ENCODE peak calls at places on chromosomes 6 and 20, in six cellular contexts. Y is cardiac fibroblast, L is adrenal gland, Z is OCI-LY7, V is psoas muscle, T is AG10803. A is an unnamed sample.

GRCh38 chr6:30820196-30820595 is 64.1 kb upstream of the DDR1 start:
- DNase-seq in Y (peak), L (no peak), Z (no peak), V (peak), T (peak), A (no peak)

GRCh38 chr6:56856036-56856580 is 98.8 kb upstream of the BEND6 start:
- DNase-seq in Y (no peak), L (no peak), Z (no peak), V (no peak), T (no peak), A (no peak)

GRCh38 chr20:62588458-62589149 is 53.7 kb upstream of the SLCO4A1 start:
- DNase-seq in Y (peak), L (no peak), Z (no peak), V (no peak), T (no peak), A (no peak)

GRCh38 chr6:30555428-30556005 is 772 bp downstream of the GNL1 start:
- DNase-seq in Y (peak), L (peak), Z (peak), V (peak), T (peak), A (no peak)

GRCh38 chr6:139062921-139063320 is 34.4 kb downstream of the ABRACL start:
- DNase-seq in Y (no peak), L (no peak), Z (no peak), V (no peak), T (peak), A (no peak)

GRCh38 chr6:21987501-21987957 is 309.3 kb downstream of the PRL start:
- DNase-seq in Y (peak), L (peak), Z (no peak), V (peak), T (peak), A (peak)

GRCh38 chr20:13800728-13801134 is 15.9 kb downstream of the NDUFAF5 start:
- DNase-seq in Y (peak), L (peak), Z (no peak), V (peak), T (peak), A (no peak)

GRCh38 chr6:26304213-26305096 is 60.5 kb upstream of the BTN3A2 start:
- DNase-seq in Y (peak), L (peak), Z (peak), V (peak), T (peak), A (peak)

GRCh38 chr6:39617520-39617919 is 107.7 kb downstream of the KIF6 start:
- DNase-seq in Y (no peak), L (no peak), Z (no peak), V (no peak), T (no peak), A (no peak)

GRCh38 chr20:1264727-1265126 is 1.4 kb upstream of the SNPH start:
- DNase-seq in Y (no peak), L (no peak), Z (no peak), V (no peak), T (no peak), A (no peak)

GRCh38 chr20:38435555-38435939 is 419 bp upstream of the SNHG17 start:
- DNase-seq in Y (peak), L (no peak), Z (no peak), V (no peak), T (peak), A (no peak)

GRCh38 chr6:63941747-63942470 is 306.3 kb downstream of the PHF3 start:
- DNase-seq in Y (peak), L (no peak), Z (no peak), V (no peak), T (no peak), A (no peak)

GRCh38 chr6:15642276-15642675 is 20.6 kb downstream of the DTNBP1 start:
- DNase-seq in Y (no peak), L (no peak), Z (peak), V (no peak), T (no peak), A (no peak)
- TF ChIP-seq CTCF in Y (peak), L (no peak), Z (peak), V (no peak), T (peak), A (peak)

DNA sequence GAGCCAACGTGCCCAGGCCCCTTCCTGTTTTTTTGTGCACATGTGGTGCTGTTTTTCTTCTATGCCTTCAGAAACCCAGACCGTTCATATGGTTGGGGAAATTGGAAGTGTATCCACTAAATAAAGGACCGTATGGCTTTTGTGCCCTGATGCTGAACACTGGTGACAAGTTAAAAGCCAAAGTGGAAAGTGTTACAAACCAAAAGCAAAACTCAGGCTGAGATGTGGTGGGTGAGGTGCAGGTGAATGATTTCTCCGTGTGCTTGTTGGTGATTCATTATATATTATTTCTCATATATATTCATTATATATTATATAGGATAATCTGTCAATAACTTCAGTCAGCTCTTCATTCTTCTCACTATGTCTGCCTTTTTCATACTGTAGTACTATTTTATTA is 148.6 kb downstream of the SOBP start:
- DNase-seq in Y (no peak), L (no peak), Z (no peak), V (no peak), T (no peak), A (no peak)
- H3K4me3 ChIP-seq in Y (no peak), L (no peak), Z (no peak), V (no peak), T (no peak), A (no peak)

GRCh38 chr6:126662966-126663365 is 323.1 kb downstream of the CENPW start:
- DNase-seq in Y (no peak), L (no peak), Z (no peak), V (no peak), T (peak), A (no peak)

GRCh38 chr6:126660376-126660775 is 320.5 kb downstream of the CENPW start:
- DNase-seq in Y (no peak), L (no peak), Z (no peak), V (no peak), T (no peak), A (no peak)

GRCh38 chr6:126661646-126662045 is 321.7 kb downstream of the CENPW start:
- DNase-seq in Y (peak), L (no peak), Z (no peak), V (no peak), T (peak), A (no peak)

GRCh38 chr6:126657556-126658129 is 317.7 kb downstream of the CENPW start:
- DNase-seq in Y (peak), L (no peak), Z (peak), V (no peak), T (peak), A (no peak)
- TF ChIP-seq CTCF in Y (peak), L (peak), Z (peak), V (no peak), T (peak), A (peak)

GRCh38 chr6:11224966-11225463 is 7.5 kb downstream of the NEDD9 start:
- DNase-seq in Y (peak), L (no peak), Z (no peak), V (no peak), T (no peak), A (no peak)

GRCh38 chr6:11222385-11223277 is 9.8 kb downstream of the NEDD9 start:
- DNase-seq in Y (peak), L (no peak), Z (no peak), V (no peak), T (no peak), A (no peak)

GRCh38 chr6:11223296-11223695 is 9.2 kb downstream of the NEDD9 start:
- DNase-seq in Y (peak), L (no peak), Z (no peak), V (no peak), T (no peak), A (no peak)

GRCh38 chr6:11225990-11226389 is 6.5 kb downstream of the NEDD9 start:
- DNase-seq in Y (peak), L (no peak), Z (no peak), V (no peak), T (no peak), A (no peak)

DNA sequence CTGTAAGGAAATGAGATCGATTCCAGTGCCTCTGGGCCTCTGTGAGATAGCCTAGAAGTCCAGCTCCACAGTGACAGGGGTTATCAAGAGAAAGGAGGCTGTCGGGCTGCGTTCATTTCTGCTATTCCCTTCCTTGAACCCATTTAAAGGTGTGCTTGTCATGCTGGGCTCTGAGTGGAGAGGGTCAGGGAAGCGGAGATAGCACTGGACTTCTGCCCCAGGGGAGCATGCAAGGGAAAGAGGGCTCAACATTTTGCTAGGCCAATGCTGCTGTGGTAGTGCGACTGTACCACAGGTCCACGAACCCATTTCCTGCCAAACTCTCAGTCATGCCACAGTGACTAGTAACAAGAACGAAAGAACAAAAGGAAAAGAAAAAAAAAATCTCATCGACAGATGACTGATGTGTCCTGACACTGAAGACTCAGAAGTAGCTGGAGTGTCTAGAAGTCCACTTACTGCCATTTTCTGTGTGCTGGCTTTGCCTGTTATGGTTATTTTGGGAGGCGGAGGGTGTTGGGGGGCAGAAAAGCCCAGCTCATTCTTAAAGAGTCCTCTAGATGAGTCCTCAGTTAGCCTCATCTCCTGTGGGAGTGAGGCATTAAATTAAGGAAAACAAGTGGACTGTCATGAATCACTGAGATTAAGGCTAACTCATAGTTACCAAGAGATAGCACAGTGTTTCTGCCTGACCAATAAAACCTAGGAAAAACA is 8.1 kb downstream of the NEDD9 start:
- DNase-seq in Y (peak), L (no peak), Z (no peak), V (no peak), T (no peak), A (no peak)
- H3K4me3 ChIP-seq in Y (no peak), L (no peak), Z (no peak), V (peak), T (no peak), A (no peak)

GRCh38 chr20:9354579-9354978 is 159.8 kb upstream of the LAMP5 start:
- DNase-seq in Y (no peak), L (no peak), Z (no peak), V (no peak), T (no peak), A (no peak)

GRCh38 chr20:9353916-9354276 is 160.5 kb upstream of the LAMP5 start:
- DNase-seq in Y (peak), L (no peak), Z (no peak), V (no peak), T (peak), A (no peak)

GRCh38 chr20:9352740-9353139 is 161.7 kb upstream of the LAMP5 start:
- DNase-seq in Y (no peak), L (no peak), Z (no peak), V (no peak), T (no peak), A (no peak)

GRCh38 chr20:9349256-9349655 is 165.1 kb upstream of the LAMP5 start:
- DNase-seq in Y (no peak), L (no peak), Z (no peak), V (no peak), T (no peak), A (no peak)

GRCh38 chr20:9353180-9353915 is 161.0 kb upstream of the LAMP5 start:
- DNase-seq in Y (no peak), L (no peak), Z (no peak), V (no peak), T (no peak), A (no peak)
- TF ChIP-seq CTCF in Y (peak), L (no peak), Z (no peak), V (no peak), T (no peak), A (no peak)

GRCh38 chr20:21510414-21510971 is 3.4 kb downstream of the NKX2-2 start:
- DNase-seq in Y (no peak), L (no peak), Z (no peak), V (no peak), T (peak), A (no peak)
- H3K4me3 ChIP-seq in Y (peak), L (no peak), Z (no peak), V (peak), T (peak), A (peak)